ENCODE peak calls at places on chromosomes 3 and 15, in eight cellular contexts. H is GM20000, I is neural crest cell, Q is lower leg skin, V is neuronal stem cell, T is MM.1S, L is heart left ventricle, Z is H1. D is an unnamed sample.

GRCh38 chr15:46848704-46849103 is 868.6 kb upstream of the SEMA6D start:
- DNase-seq in L (no peak), I (no peak), V (no peak), Q (no peak), T (no peak), Z (no peak), H (no peak), D (no peak)

GRCh38 chr3:112007641-112008040 is 8.9 kb downstream of the TAGLN3 start:
- DNase-seq in V (no peak), I (no peak), Z (no peak), T (no peak), H (no peak), L (no peak), Q (no peak), D (no peak)

GRCh38 chr3:150412599-150413069 is 4.5 kb downstream of the TSC22D2 start:
- DNase-seq in V (no peak), L (no peak), I (no peak), Z (no peak), T (peak; percentile 44), H (peak; percentile 19), Q (no peak), D (no peak)

GRCh38 chr15:101531170-101531569 is 41.7 kb upstream of the PCSK6 start:
- DNase-seq in H (no peak), I (no peak), V (no peak), Z (no peak), Q (no peak), T (no peak), L (no peak), D (no peak)

GRCh38 chr3:138861755-138862333 is 27.1 kb upstream of the PIK3CB start:
- DNase-seq in H (no peak), Z (no peak), T (no peak), I (peak; percentile 18), L (no peak), V (peak; percentile 42), Q (no peak), D (no peak)

GRCh38 chr3:62556121-62556520 is 182.8 kb upstream of the FEZF2 start:
- DNase-seq in T (no peak), Q (no peak), H (no peak), I (no peak), Z (no peak), L (no peak), V (no peak), D (no peak)

GRCh38 chr15:69697913-69698312 is 245.3 kb downstream of the RPLP1 start:
- DNase-seq in Z (no peak), V (no peak), H (no peak), Q (no peak), L (peak; percentile 25), I (no peak), T (peak; percentile 39), D (no peak)

GRCh38 chr3:39911465-39912309 is 102.3 kb downstream of the MYRIP start:
- DNase-seq in Q (no peak), T (no peak), H (no peak), Z (no peak), V (no peak), I (no peak), L (no peak), D (no peak)

GRCh38 chr3:197350446-197350845 is 52.0 kb upstream of the DLG1 start:
- DNase-seq in L (no peak), H (no peak), Z (no peak), V (no peak), T (no peak), I (no peak), Q (no peak), D (no peak)

GRCh38 chr15:40093224-40093842 is 15.3 kb downstream of the BMF start:
- DNase-seq in V (no peak), T (no peak), H (no peak), Q (peak; percentile 61), I (no peak), Z (no peak), L (no peak), D (no peak)

GRCh38 chr3:63909431-63909830 is 2.8 kb downstream of the SCAANT1 start:
- DNase-seq in T (no peak), L (no peak), Z (no peak), H (no peak), Q (no peak), V (no peak), I (no peak), D (no peak)

GRCh38 chr15:76327191-76328105 is 9.1 kb upstream of the ISL2 start:
- DNase-seq in Q (no peak), H (no peak), T (no peak), I (no peak), V (no peak), Z (no peak), L (no peak), D (no peak)

GRCh38 chr3:141454906-141455602 is 31.8 kb upstream of the RASA2 start:
- DNase-seq in T (peak; percentile 85), V (peak; percentile 54), Z (no peak), I (no peak), L (no peak), H (peak; percentile 78), Q (no peak), D (no peak)

GRCh38 chr3:114308830-114309229 is 15.0 kb downstream of the TIGIT start:
- DNase-seq in L (no peak), T (peak; percentile 34), H (peak; percentile 62), V (no peak), Z (no peak), Q (no peak), I (no peak), D (no peak)

GRCh38 chr3:49378249-49378899 is 20.2 kb upstream of the GPX1 start:
- DNase-seq in L (peak; percentile 21), V (no peak), Z (no peak), H (no peak), Q (peak; percentile 54), T (no peak), I (no peak), D (no peak)

GRCh38 chr15:93428807-93429351 is 339.9 kb upstream of the RGMA start:
- DNase-seq in T (no peak), V (no peak), Q (no peak), Z (no peak), L (no peak), H (no peak), I (no peak), D (no peak)

GRCh38 chr3:121111914-121112612 is 204.1 kb downstream of the STXBP5L start:
- DNase-seq in T (no peak), V (peak; percentile 4), L (no peak), I (no peak), Q (no peak), H (no peak), Z (peak; percentile 25), D (no peak)

GRCh38 chr3:190076601-190077444 is 43.9 kb downstream of the P3H2 start:
- DNase-seq in L (peak; percentile 21), Z (peak; percentile 41), T (no peak), Q (no peak), I (peak; percentile 11), V (peak; percentile 78), H (no peak), D (peak; percentile 72)

GRCh38 chr15:48644827-48645557 is 517 bp downstream of the FBN1 start:
- DNase-seq in V (peak; percentile 65), I (peak; percentile 58), Q (no peak), Z (no peak), L (peak; percentile 55), T (peak; percentile 25), H (peak; percentile 75), D (no peak)

GRCh38 chr3:193592841-193593665 is at the start of gene OPA1:
- DNase-seq in H (peak; percentile 94), L (peak; percentile 98), T (peak; percentile 99), Z (peak; percentile 98), V (peak; percentile 96), I (peak; percentile 95), Q (peak; percentile 95), D (peak; percentile 97)

GRCh38 chr15:80514071-80514780 is 110.0 kb downstream of the ARNT2 start:
- DNase-seq in I (no peak), V (no peak), Z (no peak), Q (peak; percentile 53), H (no peak), T (no peak), L (no peak), D (no peak)

GRCh38 chr15:62945063-62945462 is 97.5 kb upstream of the TPM1 start:
- DNase-seq in Q (no peak), I (no peak), H (no peak), Z (no peak), V (no peak), L (no peak), T (no peak), D (no peak)

D was measured in smooth muscle cell of the brain vasculature.